ENCODE peak calls at places on chromosomes 5 and 9, in six cellular contexts. W is mammary epithelial cell, U is Daoy, G is BJ, O is body of pancreas, K is sciatic nerve. H is an unnamed sample.

GRCh38 chr5:96172436-96172835 is 210.8 kb upstream of the ELL2 start:
- DNase-seq in W (no peak), U (no peak), G (peak), O (no peak), K (no peak), H (peak)

GRCh38 chr9:100474950-100475276 is 2.0 kb downstream of the TMEFF1 start:
- DNase-seq in W (no peak), U (no peak), G (no peak), O (no peak), K (no peak), H (no peak)

GRCh38 chr5:68423154-68423811 is 207.7 kb downstream of the PIK3R1 start:
- DNase-seq in W (no peak), U (no peak), G (no peak), O (no peak), K (no peak), H (no peak)

GRCh38 chr9:130893250-130894101 is 3.1 kb downstream of the QRFP start:
- DNase-seq in W (no peak), U (no peak), G (no peak), O (peak), K (peak), H (no peak)

GRCh38 chr5:178422400-178422775 is 167.8 kb downstream of the COL23A1 start:
- DNase-seq in W (no peak), U (no peak), G (no peak), O (no peak), K (no peak), H (no peak)

GRCh38 chr9:114203410-114204140 is 48.2 kb downstream of the COL27A1 start:
- DNase-seq in W (peak), U (no peak), G (no peak), O (no peak), K (no peak), H (no peak)

GRCh38 chr5:11608530-11608929 is 295.7 kb downstream of the CTNND2 start:
- DNase-seq in W (no peak), U (no peak), G (no peak), O (no peak), K (no peak), H (no peak)

GRCh38 chr9:73133921-73134407 is 17.7 kb upstream of the ANXA1 start:
- DNase-seq in W (peak), U (peak), G (no peak), O (no peak), K (no peak), H (no peak)

GRCh38 chr9:130284249-130284625 is 18.7 kb downstream of the HMCN2 start:
- DNase-seq in W (no peak), U (no peak), G (no peak), O (no peak), K (peak), H (no peak)

GRCh38 chr5:134943547-134943946 is 24.2 kb upstream of the CATSPER3 start:
- DNase-seq in W (no peak), U (no peak), G (no peak), O (no peak), K (no peak), H (no peak)

GRCh38 chr9:33081128-33081851 is 4.8 kb upstream of the SMU1 start:
- DNase-seq in W (peak), U (peak), G (peak), O (peak), K (no peak), H (peak)

GRCh38 chr9:19769213-19769612 is 19.6 kb downstream of the SLC24A2 start:
- DNase-seq in W (peak), U (peak), G (no peak), O (no peak), K (no peak), H (no peak)

GRCh38 chr5:54024466-54024865 is 285.9 kb downstream of the ARL15 start:
- DNase-seq in W (peak), U (no peak), G (no peak), O (no peak), K (no peak), H (no peak)

GRCh38 chr9:95083086-95083768 is 234.3 kb downstream of the FANCC start:
- DNase-seq in W (no peak), U (no peak), G (no peak), O (no peak), K (peak), H (no peak)

GRCh38 chr5:23631283-23632045 is 124.1 kb downstream of the PRDM9 start:
- DNase-seq in W (peak), U (no peak), G (no peak), O (peak), K (no peak), H (no peak)

GRCh38 chr9:114538241-114538640 is 33.0 kb upstream of the WHRN start:
- DNase-seq in W (peak), U (peak), G (no peak), O (no peak), K (no peak), H (no peak)

GRCh38 chr5:112573441-112573840 is 154.4 kb upstream of the EPB41L4A start:
- DNase-seq in W (no peak), U (no peak), G (no peak), O (no peak), K (no peak), H (no peak)

GRCh38 chr5:149406979-149407306 is 27.9 kb upstream of the IL17B start:
- DNase-seq in W (no peak), U (no peak), G (no peak), O (no peak), K (no peak), H (no peak)

GRCh38 chr9:86766912-86767311 is 180.4 kb downstream of the GAS1 start:
- DNase-seq in W (peak), U (peak), G (peak), O (peak), K (no peak), H (peak)

GRCh38 chr9:91740713-91741112 is 209.3 kb downstream of the ROR2 start:
- DNase-seq in W (no peak), U (peak), G (no peak), O (peak), K (no peak), H (no peak)

GRCh38 chr5:126865299-126865698 is 88.4 kb downstream of the LMNB1 start:
- DNase-seq in W (peak), U (peak), G (peak), O (no peak), K (no peak), H (peak)

GRCh38 chr5:109312695-109313094 is 97.1 kb downstream of the PJA2 start:
- DNase-seq in W (no peak), U (no peak), G (no peak), O (no peak), K (no peak), H (no peak)

GRCh38 chr5:15555176-15555575 is 55.2 kb downstream of the FBXL7 start:
- DNase-seq in W (no peak), U (no peak), G (no peak), O (no peak), K (no peak), H (no peak)

GRCh38 chr9:91192785-91193657 is 168.7 kb downstream of the AUH start:
- DNase-seq in W (peak), U (peak), G (peak), O (peak), K (peak), H (peak)

GRCh38 chr5:111945535-111945934 is 188.5 kb upstream of the NREP start:
- DNase-seq in W (no peak), U (no peak), G (no peak), O (no peak), K (no peak), H (no peak)

GRCh38 chr5:147483961-147484707 is 25.7 kb downstream of the DPYSL3 start:
- DNase-seq in W (peak), U (peak), G (peak), O (peak), K (peak), H (peak)